ENCODE peak calls at places on chromosome 21, in nine cellular contexts. E, B, O, R, Z, V, W, H and C are unnamed samples.

GRCh38 chr21:36566606-36567005 is 86.7 kb upstream of the CLDN14 start:
- DNase-seq in E (no peak), B (no peak), O (no peak), R (no peak), Z (no peak), V (no peak), W (no peak), H (no peak), C (no peak)

GRCh38 chr21:45802425-45802824 is 158.9 kb downstream of the PCBP3 start:
- DNase-seq in E (no peak), B (no peak), O (no peak), R (peak), Z (no peak), V (no peak), W (no peak), H (no peak), C (no peak)

GRCh38 chr21:46393451-46393940 is 65.2 kb upstream of the DIP2A start:
- DNase-seq in E (no peak), B (no peak), O (no peak), R (peak), Z (no peak), V (no peak), W (no peak), H (no peak), C (no peak)

GRCh38 chr21:34885125-34885524 is 164.0 kb downstream of the RUNX1 start:
- DNase-seq in E (no peak), B (no peak), O (peak), R (no peak), Z (no peak), V (peak), W (no peak), H (no peak), C (no peak)

GRCh38 chr21:32348604-32349332 is 44.0 kb downstream of the URB1 start:
- DNase-seq in E (no peak), B (no peak), O (no peak), R (no peak), Z (no peak), V (no peak), W (no peak), H (no peak), C (no peak)

GRCh38 chr21:31557956-31558838 is 101.3 kb upstream of the SOD1 start:
- DNase-seq in E (no peak), B (no peak), O (peak), R (no peak), Z (no peak), V (peak), W (peak), H (no peak), C (peak)

GRCh38 chr21:42063578-42064521 is 7.3 kb upstream of the UMODL1 start:
- DNase-seq in E (peak), B (no peak), O (no peak), R (peak), Z (no peak), V (peak), W (no peak), H (no peak), C (peak)

GRCh38 chr21:44473915-44474555 is 18.7 kb downstream of the LRRC3 start:
- DNase-seq in E (no peak), B (no peak), O (no peak), R (no peak), Z (no peak), V (no peak), W (no peak), H (no peak), C (no peak)

GRCh38 chr21:39527664-39528381 is 76.1 kb downstream of the SH3BGR start:
- DNase-seq in E (no peak), B (no peak), O (no peak), R (no peak), Z (no peak), V (no peak), W (no peak), H (no peak), C (no peak)

GRCh38 chr21:27171704-27172103 is 204.8 kb upstream of the ADAMTS5 start:
- DNase-seq in E (no peak), B (peak), O (peak), R (no peak), Z (no peak), V (no peak), W (no peak), H (no peak), C (no peak)

GRCh38 chr21:43766734-43767497 is 9.2 kb downstream of the CSTB start:
- DNase-seq in E (no peak), B (no peak), O (no peak), R (no peak), Z (no peak), V (no peak), W (no peak), H (no peak), C (no peak)

GRCh38 chr21:32334980-32335471 is 36.4 kb downstream of the MRAP start:
- DNase-seq in E (no peak), B (no peak), O (peak), R (no peak), Z (no peak), V (no peak), W (no peak), H (no peak), C (no peak)

GRCh38 chr21:15966216-15966615 is 236.4 kb downstream of the USP25 start:
- DNase-seq in E (no peak), B (no peak), O (no peak), R (no peak), Z (no peak), V (no peak), W (no peak), H (no peak), C (no peak)

GRCh38 chr21:17987328-17987727 is 168.2 kb upstream of the C21orf91 start:
- DNase-seq in E (no peak), B (no peak), O (no peak), R (no peak), Z (no peak), V (no peak), W (no peak), H (no peak), C (no peak)

GRCh38 chr21:45981641-45982255 is at the start of gene COL6A1:
- DNase-seq in E (peak), B (no peak), O (peak), R (peak), Z (no peak), V (peak), W (peak), H (no peak), C (no peak)

GRCh38 chr21:44836666-44837471 is 19.0 kb upstream of the SUMO3 start:
- DNase-seq in E (no peak), B (no peak), O (peak), R (peak), Z (no peak), V (peak), W (no peak), H (no peak), C (no peak)

GRCh38 chr21:43274946-43275310 is 106.1 kb downstream of the CRYAA start:
- DNase-seq in E (no peak), B (no peak), O (no peak), R (peak), Z (no peak), V (no peak), W (no peak), H (no peak), C (no peak)

GRCh38 chr21:34642211-34643075 is 26.4 kb upstream of the CLIC6 start:
- DNase-seq in E (peak), B (no peak), O (no peak), R (no peak), Z (no peak), V (peak), W (no peak), H (no peak), C (no peak)

GRCh38 chr21:45022736-45023135 is 51.6 kb upstream of the ADARB1 start:
- DNase-seq in E (no peak), B (no peak), O (peak), R (no peak), Z (no peak), V (no peak), W (no peak), H (no peak), C (no peak)

GRCh38 chr21:37983336-37984095 is 67.3 kb upstream of the KCNJ6 start:
- DNase-seq in E (no peak), B (no peak), O (no peak), R (no peak), Z (no peak), V (peak), W (no peak), H (no peak), C (no peak)

GRCh38 chr21:30769724-30770431 is 14.7 kb upstream of the KRTAP21-1 start:
- DNase-seq in E (no peak), B (no peak), O (no peak), R (no peak), Z (no peak), V (peak), W (no peak), H (no peak), C (no peak)

GRCh38 chr21:29105218-29105617 is 25.2 kb upstream of the MAP3K7CL start:
- DNase-seq in E (no peak), B (no peak), O (peak), R (no peak), Z (no peak), V (peak), W (no peak), H (no peak), C (no peak)

GRCh38 chr21:35134299-35134698 is 85.2 kb upstream of the RUNX1 start:
- DNase-seq in E (no peak), B (no peak), O (no peak), R (no peak), Z (no peak), V (no peak), W (no peak), H (no peak), C (no peak)

GRCh38 chr21:14686466-14687276 is 140.6 kb upstream of the SAMSN1 start:
- DNase-seq in E (no peak), B (no peak), O (no peak), R (no peak), Z (no peak), V (no peak), W (no peak), H (no peak), C (no peak)

GRCh38 chr21:27219068-27219467 is 252.2 kb upstream of the ADAMTS5 start:
- DNase-seq in E (no peak), B (no peak), O (peak), R (no peak), Z (no peak), V (peak), W (no peak), H (no peak), C (no peak)

GRCh38 chr21:18244721-18245486 is at the start of gene CHODL:
- DNase-seq in E (no peak), B (no peak), O (no peak), R (peak), Z (no peak), V (no peak), W (peak), H (no peak), C (no peak)

GRCh38 chr21:42019706-42020105 is 9.5 kb upstream of the ZBTB21 start:
- DNase-seq in E (no peak), B (no peak), O (no peak), R (no peak), Z (no peak), V (no peak), W (no peak), H (no peak), C (no peak)

GRCh38 chr21:36807421-36808004 is 108.6 kb downstream of the SIM2 start:
- DNase-seq in E (no peak), B (no peak), O (no peak), R (no peak), Z (no peak), V (no peak), W (no peak), H (no peak), C (no peak)

GRCh38 chr21:34936299-34936698 is 112.8 kb downstream of the RUNX1 start:
- DNase-seq in E (no peak), B (no peak), O (peak), R (no peak), Z (no peak), V (no peak), W (no peak), H (no peak), C (no peak)

GRCh38 chr21:38134084-38134873 is 122.5 kb upstream of the KCNJ15 start:
- DNase-seq in E (no peak), B (no peak), O (no peak), R (no peak), Z (no peak), V (no peak), W (no peak), H (no peak), C (no peak)

GRCh38 chr21:43942201-43942600 is 69.9 kb upstream of the TRAPPC10 start:
- DNase-seq in E (no peak), B (no peak), O (no peak), R (no peak), Z (no peak), V (no peak), W (no peak), H (no peak), C (no peak)

GRCh38 chr21:42373181-42373907 is 7.0 kb upstream of the TFF1 start:
- DNase-seq in E (no peak), B (no peak), O (no peak), R (peak), Z (no peak), V (no peak), W (no peak), H (no peak), C (no peak)

GRCh38 chr21:38263493-38263892 is 6.7 kb downstream of the KCNJ15 start:
- DNase-seq in E (no peak), B (no peak), O (peak), R (no peak), Z (no peak), V (no peak), W (no peak), H (no peak), C (no peak)

GRCh38 chr21:19535356-19535755 is 1131.8 kb upstream of the TMPRSS15 start:
- DNase-seq in E (no peak), B (no peak), O (no peak), R (no peak), Z (no peak), V (no peak), W (no peak), H (no peak), C (no peak)

GRCh38 chr21:41918561-41919358 is 35.1 kb downstream of the C2CD2 start:
- DNase-seq in E (no peak), B (no peak), O (no peak), R (no peak), Z (no peak), V (no peak), W (no peak), H (no peak), C (no peak)

GRCh38 chr21:32392299-32392879 is 423 bp downstream of the URB1 start:
- DNase-seq in E (no peak), B (no peak), O (no peak), R (no peak), Z (no peak), V (peak), W (no peak), H (no peak), C (no peak)

GRCh38 chr21:41545500-41546359 is 37.8 kb upstream of the TMPRSS2 start:
- DNase-seq in E (no peak), B (no peak), O (no peak), R (no peak), Z (no peak), V (no peak), W (no peak), H (no peak), C (no peak)

GRCh38 chr21:41768371-41769042 is 1.7 kb upstream of the RIPK4 start:
- DNase-seq in E (no peak), B (peak), O (peak), R (peak), Z (no peak), V (peak), W (no peak), H (no peak), C (no peak)

GRCh38 chr21:22855581-22855980 is 1857.4 kb downstream of the NCAM2 start:
- DNase-seq in E (no peak), B (no peak), O (no peak), R (no peak), Z (no peak), V (peak), W (no peak), H (peak), C (no peak)